ENCODE peak calls at places on chromosomes 6 and 20, in nine cellular contexts. Q is breast epithelium, F is GM20000, X is endothelial cell, O is lower leg skin, D is bronchial epithelial cell, G is cardiac muscle cell, T is fibroblast of lung, N is type B pancreatic cell. C is an unnamed sample.

GRCh38 chr6:125794342-125795137 is 3.8 kb downstream of the NCOA7 start:
- DNase-seq in Q (no peak), G (peak; percentile 43), T (no peak), N (no peak), F (no peak), O (no peak), D (peak; percentile 53), X (no peak), C (no peak)

GRCh38 chr20:61510778-61511330 is 258.8 kb downstream of the CDH4 start:
- DNase-seq in Q (no peak), X (no peak), N (no peak), T (no peak), O (no peak), G (no peak), D (no peak), F (no peak), C (no peak)

GRCh38 chr6:3714768-3715167 is 36.7 kb downstream of the PXDC1 start:
- DNase-seq in F (no peak), N (no peak), Q (no peak), D (no peak), G (no peak), X (no peak), O (peak; percentile 18), T (no peak), C (no peak)

GRCh38 chr6:16432075-16433032 is 194.0 kb downstream of the GMPR start:
- DNase-seq in X (no peak), N (no peak), O (no peak), F (no peak), G (peak; percentile 82), Q (no peak), D (no peak), T (peak; percentile 69), C (no peak)

GRCh38 chr6:131574133-131574532 is 1.1 kb downstream of the ARG1 start:
- DNase-seq in G (no peak), O (no peak), X (no peak), Q (no peak), N (no peak), D (no peak), F (no peak), T (no peak), C (no peak)

GRCh38 chr6:153852481-153852880 is 186.6 kb upstream of the OPRM1 start:
- DNase-seq in G (peak; percentile 21), T (no peak), Q (no peak), X (no peak), D (no peak), O (no peak), F (no peak), N (no peak), C (no peak)

GRCh38 chr6:130969807-130970491 is 93.1 kb downstream of the EPB41L2 start:
- DNase-seq in D (peak; percentile 8), N (no peak), O (no peak), X (no peak), T (no peak), G (peak; percentile 83), F (no peak), Q (no peak), C (no peak)

GRCh38 chr6:97399208-97399607 is 116.2 kb upstream of the MMS22L start:
- DNase-seq in X (no peak), O (no peak), F (no peak), N (no peak), G (no peak), Q (no peak), D (no peak), T (no peak), C (no peak)

GRCh38 chr6:116572162-116572561 is 858 bp downstream of the RWDD1 start:
- DNase-seq in T (peak; percentile 43), G (peak; percentile 45), X (no peak), D (peak; percentile 31), N (no peak), O (no peak), Q (no peak), F (peak; percentile 41), C (no peak)

GRCh38 chr6:134626589-134626988 is 308.7 kb upstream of the SGK1 start:
- DNase-seq in T (no peak), F (no peak), N (no peak), O (no peak), G (no peak), D (no peak), X (no peak), Q (no peak), C (no peak)

GRCh38 chr6:169993861-169994481 is 242.5 kb downstream of the ERMARD start:
- DNase-seq in F (no peak), T (no peak), Q (no peak), N (peak; percentile 65), G (no peak), X (no peak), O (peak; percentile 78), D (no peak), C (no peak)

GRCh38 chr20:11895832-11896484 is 21.7 kb upstream of the BTBD3 start:
- DNase-seq in D (no peak), G (no peak), T (peak; percentile 23), F (no peak), O (no peak), N (no peak), Q (no peak), X (no peak), C (no peak)

GRCh38 chr20:46137816-46138215 is 19.7 kb downstream of the CD40 start:
- DNase-seq in N (no peak), D (no peak), X (no peak), G (no peak), F (no peak), T (no peak), Q (no peak), O (no peak), C (no peak)

GRCh38 chr6:163823577-163823976 is 409.1 kb downstream of the QKI start:
- DNase-seq in O (peak; percentile 59), Q (no peak), T (no peak), G (no peak), X (no peak), D (no peak), F (no peak), N (no peak), C (no peak)

GRCh38 chr6:157813757-157814455 is 9.1 kb upstream of the SNX9 start:
- DNase-seq in O (no peak), D (no peak), Q (no peak), T (peak; percentile 93), G (peak; percentile 89), F (no peak), X (no peak), N (no peak), C (no peak)

GRCh38 chr20:51522207-51522606 is 20.3 kb downstream of the NFATC2 start:
- DNase-seq in F (no peak), Q (no peak), X (no peak), N (no peak), G (no peak), D (no peak), O (no peak), T (no peak), C (no peak)

GRCh38 chr6:11381801-11382513 is 149.5 kb upstream of the NEDD9 start:
- DNase-seq in D (no peak), F (peak; percentile 60), O (no peak), T (no peak), G (no peak), X (no peak), Q (no peak), N (no peak), C (no peak)

GRCh38 chr20:17601957-17602356 is 32.1 kb downstream of the DSTN start:
- DNase-seq in G (no peak), O (no peak), T (no peak), Q (no peak), N (no peak), X (no peak), D (no peak), F (no peak), C (no peak)

GRCh38 chr6:85923013-85923430 is 280.3 kb upstream of the SYNCRIP start:
- DNase-seq in F (peak; percentile 36), G (peak; percentile 49), O (peak; percentile 68), D (peak; percentile 73), X (peak; percentile 52), Q (no peak), T (peak; percentile 34), N (no peak), C (no peak)
- TF ChIP-seq CTCF in F (peak; percentile 30), G (peak; percentile 51), O (no peak), D (peak; percentile 70), X (peak; percentile 49), Q (peak; percentile 30), T (peak; percentile 62), N (peak; percentile 85), C (peak; percentile 86)

DNA sequence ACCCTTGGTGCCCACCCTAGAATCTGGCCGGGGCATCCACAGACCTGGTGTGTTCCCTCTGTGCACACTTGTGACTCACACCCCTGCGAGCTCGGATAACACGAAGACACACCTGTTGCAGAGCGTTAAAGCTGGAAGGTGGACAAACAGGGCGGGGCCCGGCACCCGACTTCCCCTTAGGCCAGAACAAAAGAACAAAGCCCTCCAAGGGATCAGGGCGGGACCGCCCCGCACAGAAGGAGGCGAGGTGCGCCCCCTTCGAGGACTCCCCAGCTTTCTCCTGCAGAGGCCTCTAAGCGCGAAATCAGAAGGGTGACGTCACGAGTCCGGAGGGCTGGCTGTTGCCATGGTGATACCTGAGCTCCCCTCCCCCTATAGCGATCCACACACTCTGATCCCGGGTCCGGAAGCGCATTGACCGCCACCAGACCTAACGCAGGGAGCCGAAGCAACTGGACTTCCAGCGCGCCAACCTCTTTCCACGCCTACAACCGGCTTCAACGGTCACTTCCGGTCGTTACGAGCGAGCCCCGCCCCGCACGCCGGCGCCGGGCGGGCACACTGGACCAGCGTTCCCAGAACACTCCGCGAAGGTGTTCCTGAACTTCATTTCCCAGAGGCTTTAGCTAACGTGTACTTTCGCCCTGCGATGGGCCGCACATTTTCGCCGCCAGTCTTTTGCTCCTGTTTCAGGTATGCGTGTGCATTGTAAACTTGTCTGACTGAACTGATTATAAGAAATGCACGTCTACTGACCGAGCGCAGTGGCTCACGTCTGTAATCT is at the start of gene ZNF184:
- DNase-seq in T (peak; percentile 99), X (peak; percentile 96), F (peak; percentile 85), Q (peak; percentile 96), N (peak; percentile 97), D (peak; percentile 91), G (peak; percentile 99), O (peak; percentile 99), C (peak; percentile 97)
- TF ChIP-seq CTCF in T (no peak), X (no peak), F (no peak), Q (no peak), N (peak; percentile 29), D (no peak), G (peak; percentile 9), O (no peak), C (no peak)

GRCh38 chr20:54680439-54680838 is 205.0 kb downstream of the DOK5 start:
- DNase-seq in Q (no peak), N (no peak), F (no peak), O (no peak), X (no peak), G (no peak), T (no peak), D (no peak), C (no peak)

GRCh38 chr20:54681869-54682268 is 206.5 kb downstream of the DOK5 start:
- DNase-seq in O (no peak), X (no peak), T (no peak), Q (no peak), D (no peak), F (no peak), G (no peak), N (no peak), C (no peak)

GRCh38 chr20:54680872-54681297 is 205.5 kb downstream of the DOK5 start:
- DNase-seq in X (peak; percentile 39), N (no peak), F (peak; percentile 17), D (peak; percentile 27), G (peak; percentile 64), O (no peak), Q (no peak), T (peak; percentile 20), C (no peak)
- TF ChIP-seq CTCF in X (peak; percentile 84), N (peak; percentile 91), F (peak; percentile 44), D (peak; percentile 63), G (peak; percentile 72), O (no peak), Q (peak; percentile 23), T (peak; percentile 63), C (peak; percentile 99)

GRCh38 chr6:41092421-41093140 is 19.8 kb downstream of the NFYA start:
- DNase-seq in Q (no peak), O (no peak), T (peak; percentile 16), N (no peak), F (peak; percentile 32), G (peak; percentile 52), X (no peak), D (peak; percentile 43), C (no peak)
- TF ChIP-seq CTCF in Q (no peak), O (no peak), T (peak; percentile 45), N (peak; percentile 67), F (no peak), G (peak; percentile 56), X (no peak), D (peak; percentile 27), C (peak; percentile 57)

C was measured in RWPE2.